ENCODE peak calls at places on chromosome 5, in nine cellular contexts. One of them, this sample, is unnamed.

GRCh38 chr5:149435015-149435376 is 55.9 kb upstream of the IL17B start:
- DNase-seq in stomach: no peak
- DNase-seq in ovary: no peak
- DNase-seq in uterus: no peak
- DNase-seq in A549: no peak
- DNase-seq in spleen: no peak
- DNase-seq in IMR-90: no peak
- DNase-seq in transverse colon: no peak
- DNase-seq in HCT116: no peak
- DNase-seq in this sample: no peak

GRCh38 chr5:150637245-150638052 is 3.0 kb upstream of the SYNPO start:
- DNase-seq in stomach: peak
- DNase-seq in ovary: peak
- DNase-seq in uterus: no peak
- DNase-seq in A549: peak
- DNase-seq in spleen: no peak
- DNase-seq in IMR-90: peak
- DNase-seq in transverse colon: no peak
- DNase-seq in HCT116: no peak
- DNase-seq in this sample: peak

GRCh38 chr5:107026098-107026497 is 644.6 kb downstream of the EFNA5 start:
- DNase-seq in stomach: no peak
- DNase-seq in ovary: no peak
- DNase-seq in uterus: no peak
- DNase-seq in A549: no peak
- DNase-seq in spleen: no peak
- DNase-seq in IMR-90: no peak
- DNase-seq in transverse colon: no peak
- DNase-seq in HCT116: no peak
- DNase-seq in this sample: no peak

GRCh38 chr5:43044181-43044914 is 4.2 kb upstream of the ANXA2R start:
- DNase-seq in stomach: no peak
- DNase-seq in ovary: peak
- DNase-seq in uterus: peak
- DNase-seq in A549: no peak
- DNase-seq in spleen: peak
- DNase-seq in IMR-90: peak
- DNase-seq in transverse colon: no peak
- DNase-seq in HCT116: no peak
- DNase-seq in this sample: no peak

GRCh38 chr5:173204185-173204979 is 30.6 kb downstream of the NKX2-5 start:
- DNase-seq in stomach: no peak
- DNase-seq in ovary: no peak
- DNase-seq in uterus: no peak
- DNase-seq in A549: no peak
- DNase-seq in spleen: no peak
- DNase-seq in IMR-90: peak
- DNase-seq in transverse colon: no peak
- DNase-seq in HCT116: peak
- DNase-seq in this sample: no peak

GRCh38 chr5:103473725-103474124 is 88.9 kb downstream of the NUDT12 start:
- DNase-seq in stomach: no peak
- DNase-seq in ovary: no peak
- DNase-seq in uterus: no peak
- DNase-seq in A549: no peak
- DNase-seq in spleen: no peak
- DNase-seq in IMR-90: no peak
- DNase-seq in transverse colon: no peak
- DNase-seq in HCT116: no peak
- DNase-seq in this sample: no peak

GRCh38 chr5:146878471-146879172 is at the start of gene PPP2R2B:
- DNase-seq in stomach: peak
- DNase-seq in ovary: no peak
- DNase-seq in uterus: no peak
- DNase-seq in A549: no peak
- DNase-seq in spleen: peak
- DNase-seq in IMR-90: peak
- DNase-seq in transverse colon: peak
- DNase-seq in HCT116: no peak
- DNase-seq in this sample: peak

GRCh38 chr5:80672140-80672736 is 17.5 kb upstream of the DHFR start:
- DNase-seq in stomach: peak
- DNase-seq in ovary: peak
- DNase-seq in uterus: peak
- DNase-seq in A549: peak
- DNase-seq in spleen: peak
- DNase-seq in IMR-90: peak
- DNase-seq in transverse colon: peak
- DNase-seq in HCT116: peak
- DNase-seq in this sample: peak

GRCh38 chr5:41270423-41271251 is 57.3 kb upstream of the C6 start:
- DNase-seq in stomach: peak
- DNase-seq in ovary: peak
- DNase-seq in uterus: peak
- DNase-seq in A549: peak
- DNase-seq in spleen: no peak
- DNase-seq in IMR-90: peak
- DNase-seq in transverse colon: peak
- DNase-seq in HCT116: peak
- DNase-seq in this sample: peak

GRCh38 chr5:66828551-66829421 is 232.6 kb downstream of the MAST4 start:
- DNase-seq in stomach: peak
- DNase-seq in ovary: peak
- DNase-seq in uterus: peak
- DNase-seq in A549: no peak
- DNase-seq in spleen: peak
- DNase-seq in IMR-90: peak
- DNase-seq in transverse colon: peak
- DNase-seq in HCT116: no peak
- DNase-seq in this sample: peak

GRCh38 chr5:170265527-170265926 is 32.0 kb downstream of the LCP2 start:
- DNase-seq in stomach: no peak
- DNase-seq in ovary: peak
- DNase-seq in uterus: peak
- DNase-seq in A549: no peak
- DNase-seq in spleen: no peak
- DNase-seq in IMR-90: no peak
- DNase-seq in transverse colon: no peak
- DNase-seq in HCT116: no peak
- DNase-seq in this sample: peak

GRCh38 chr5:4294878-4295277 is 699.2 kb downstream of the IRX1 start:
- DNase-seq in stomach: no peak
- DNase-seq in ovary: no peak
- DNase-seq in uterus: no peak
- DNase-seq in A549: no peak
- DNase-seq in spleen: no peak
- DNase-seq in IMR-90: no peak
- DNase-seq in transverse colon: no peak
- DNase-seq in HCT116: no peak
- DNase-seq in this sample: no peak

GRCh38 chr5:154467655-154468354 is 10.2 kb downstream of the HAND1 start:
- DNase-seq in stomach: peak
- DNase-seq in ovary: peak
- DNase-seq in uterus: peak
- DNase-seq in A549: peak
- DNase-seq in spleen: peak
- DNase-seq in IMR-90: peak
- DNase-seq in transverse colon: peak
- DNase-seq in HCT116: peak
- DNase-seq in this sample: peak

GRCh38 chr5:68426609-68427008 is 211.1 kb downstream of the PIK3R1 start:
- DNase-seq in stomach: no peak
- DNase-seq in ovary: no peak
- DNase-seq in uterus: no peak
- DNase-seq in A549: no peak
- DNase-seq in spleen: no peak
- DNase-seq in IMR-90: no peak
- DNase-seq in transverse colon: no peak
- DNase-seq in HCT116: no peak
- DNase-seq in this sample: no peak

GRCh38 chr5:68428232-68428811 is 212.8 kb downstream of the PIK3R1 start:
- DNase-seq in stomach: no peak
- DNase-seq in ovary: no peak
- DNase-seq in uterus: no peak
- DNase-seq in A549: no peak
- DNase-seq in spleen: no peak
- DNase-seq in IMR-90: no peak
- DNase-seq in transverse colon: no peak
- DNase-seq in HCT116: no peak
- DNase-seq in this sample: no peak

GRCh38 chr5:68421667-68422220 is 206.2 kb downstream of the PIK3R1 start:
- DNase-seq in stomach: no peak
- DNase-seq in ovary: no peak
- DNase-seq in uterus: no peak
- DNase-seq in A549: no peak
- DNase-seq in spleen: no peak
- DNase-seq in IMR-90: no peak
- DNase-seq in transverse colon: no peak
- DNase-seq in HCT116: no peak
- DNase-seq in this sample: no peak

GRCh38 chr5:68423154-68423811 is 207.7 kb downstream of the PIK3R1 start:
- DNase-seq in stomach: no peak
- DNase-seq in ovary: no peak
- DNase-seq in uterus: no peak
- DNase-seq in A549: no peak
- DNase-seq in spleen: no peak
- DNase-seq in IMR-90: no peak
- DNase-seq in transverse colon: no peak
- DNase-seq in HCT116: no peak
- DNase-seq in this sample: no peak

DNA sequence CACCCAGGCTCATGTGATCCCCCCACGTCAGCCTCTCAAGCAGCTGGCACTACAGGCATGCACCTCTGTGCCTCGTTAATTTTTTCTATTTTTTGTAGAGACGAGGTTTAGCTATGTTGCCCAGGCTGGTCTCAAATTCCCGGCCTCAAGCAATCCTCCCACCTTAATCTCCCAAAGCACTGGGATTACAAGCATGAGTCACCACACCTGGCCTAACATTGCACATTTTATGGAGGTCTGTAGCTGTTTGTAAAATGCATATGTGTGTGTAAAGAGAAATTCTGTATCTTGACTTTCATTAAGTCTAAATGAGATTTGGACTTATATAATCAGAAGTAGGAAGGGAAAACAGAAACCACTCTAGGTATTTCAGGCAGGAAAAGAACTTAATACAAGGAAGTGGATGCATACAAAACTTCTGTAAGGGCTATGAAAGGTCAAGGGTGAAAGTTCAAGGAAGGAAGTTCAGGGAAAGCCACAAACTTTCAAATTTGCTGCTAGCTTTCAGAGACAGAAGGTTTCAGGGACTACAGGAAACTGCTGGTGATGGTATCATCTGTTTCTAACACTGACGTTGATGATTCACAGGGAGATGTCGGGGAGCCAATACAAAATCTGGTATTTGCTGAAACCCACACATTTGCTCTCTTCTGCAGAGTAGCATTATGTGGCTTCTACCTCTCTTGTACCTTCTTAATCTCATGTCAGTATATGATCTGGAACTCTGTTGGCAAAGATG is 209.4 kb downstream of the PIK3R1 start:
- DNase-seq in stomach: no peak
- DNase-seq in ovary: no peak
- DNase-seq in uterus: no peak
- DNase-seq in A549: no peak
- DNase-seq in spleen: no peak
- DNase-seq in IMR-90: peak
- DNase-seq in transverse colon: no peak
- DNase-seq in HCT116: peak
- DNase-seq in this sample: no peak
- H3K4me3 ChIP-seq in stomach: no peak
- H3K4me3 ChIP-seq in ovary: no peak
- H3K4me3 ChIP-seq in uterus: no peak
- H3K4me3 ChIP-seq in A549: no peak
- H3K4me3 ChIP-seq in spleen: no peak
- H3K4me3 ChIP-seq in IMR-90: no peak
- H3K4me3 ChIP-seq in transverse colon: no peak
- H3K4me3 ChIP-seq in HCT116: no peak
- H3K4me3 ChIP-seq in this sample: no peak

GRCh38 chr5:50717615-50718014 is 51.2 kb downstream of the PARP8 start:
- DNase-seq in stomach: no peak
- DNase-seq in ovary: no peak
- DNase-seq in uterus: no peak
- DNase-seq in A549: no peak
- DNase-seq in spleen: no peak
- DNase-seq in IMR-90: no peak
- DNase-seq in transverse colon: no peak
- DNase-seq in HCT116: no peak
- DNase-seq in this sample: no peak
- TF ChIP-seq POLR2A in stomach: no peak
- TF ChIP-seq POLR2A in ovary: no peak
- TF ChIP-seq POLR2A in uterus: no peak
- TF ChIP-seq POLR2A in A549: no peak
- TF ChIP-seq POLR2A in spleen: no peak
- TF ChIP-seq POLR2A in IMR-90: no peak
- TF ChIP-seq POLR2A in transverse colon: no peak
- TF ChIP-seq POLR2A in HCT116: no peak
- TF ChIP-seq POLR2A in this sample: no peak

DNA sequence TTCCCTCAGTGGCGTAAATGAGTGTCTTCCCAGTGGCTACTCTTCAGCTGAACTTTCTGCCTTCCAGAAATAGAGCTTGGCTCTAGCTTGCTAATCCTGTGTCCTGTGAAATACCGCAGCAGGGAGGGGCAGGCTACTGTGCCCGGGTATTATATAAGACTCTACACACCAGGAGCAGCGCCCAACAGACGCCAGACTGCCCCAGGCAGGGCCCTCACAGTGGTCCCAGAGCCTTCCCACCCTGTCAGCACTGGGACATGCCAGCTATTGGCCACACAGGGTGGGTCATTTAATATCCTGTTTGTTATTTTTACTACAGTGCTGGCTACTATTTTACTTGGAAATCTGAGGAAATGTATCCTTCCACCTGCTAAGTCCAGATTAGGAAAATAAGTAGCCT is 121.0 kb downstream of the FEM1C start:
- DNase-seq in stomach: peak
- DNase-seq in ovary: no peak
- DNase-seq in uterus: peak
- DNase-seq in A549: no peak
- DNase-seq in spleen: no peak
- DNase-seq in IMR-90: no peak
- DNase-seq in transverse colon: peak
- DNase-seq in HCT116: no peak
- DNase-seq in this sample: peak
- H3K4me3 ChIP-seq in stomach: no peak
- H3K4me3 ChIP-seq in ovary: no peak
- H3K4me3 ChIP-seq in uterus: no peak
- H3K4me3 ChIP-seq in A549: no peak
- H3K4me3 ChIP-seq in spleen: no peak
- H3K4me3 ChIP-seq in IMR-90: no peak
- H3K4me3 ChIP-seq in transverse colon: no peak
- H3K4me3 ChIP-seq in HCT116: no peak
- H3K4me3 ChIP-seq in this sample: no peak

GRCh38 chr5:176647030-176647869 is at the start of gene TSPAN17:
- DNase-seq in stomach: peak
- DNase-seq in ovary: peak
- DNase-seq in uterus: peak
- DNase-seq in A549: peak
- DNase-seq in spleen: peak
- DNase-seq in IMR-90: peak
- DNase-seq in transverse colon: peak
- DNase-seq in HCT116: peak
- DNase-seq in this sample: peak
- TF ChIP-seq POLR2A in stomach: no peak
- TF ChIP-seq POLR2A in ovary: peak
- TF ChIP-seq POLR2A in uterus: peak
- TF ChIP-seq POLR2A in A549: peak
- TF ChIP-seq POLR2A in spleen: peak
- TF ChIP-seq POLR2A in IMR-90: peak
- TF ChIP-seq POLR2A in transverse colon: peak
- TF ChIP-seq POLR2A in HCT116: peak
- TF ChIP-seq POLR2A in this sample: peak